ENCODE peak calls at places on chromosomes 4 and X, in four cellular contexts. M is stomach; N is H9; F is activated CD8-positive, alpha-beta memory T cell treated with anti-CD3 and anti-CD28 coated beads for 4 hours. Q is an unnamed sample.

GRCh38 chr4:77652237-77652897 is 46.7 kb downstream of the CXCL13 start:
- DNase-seq in N (no peak), F (no peak), M (no peak), Q (no peak)

GRCh38 chrX:47370278-47370677 is at the start of gene ZNF157:
- DNase-seq in M (no peak), F (no peak), N (no peak), Q (no peak)

GRCh38 chr4:71520308-71520707 is 181.5 kb downstream of the SLC4A4 start:
- DNase-seq in M (no peak), F (no peak), N (no peak), Q (no peak)

GRCh38 chr4:8156617-8157016 is 2.0 kb downstream of the ABLIM2 start:
- DNase-seq in N (no peak), F (no peak), M (no peak), Q (no peak)

GRCh38 chr4:141016117-141016798 is 117.0 kb downstream of the RNF150 start:
- DNase-seq in F (no peak), N (no peak), M (no peak), Q (no peak)

GRCh38 chr4:27084685-27085356 is 224.2 kb downstream of the STIM2 start:
- DNase-seq in M (peak), F (no peak), N (peak), Q (peak)

GRCh38 chr4:176277162-176277904 is 8.3 kb upstream of the ASB5 start:
- DNase-seq in F (no peak), N (peak), M (peak), Q (peak)

GRCh38 chrX:18981124-18981807 is 2.6 kb downstream of the PHKA2 start:
- DNase-seq in F (no peak), N (no peak), M (no peak), Q (no peak)

GRCh38 chrX:39823848-39824247 is 273.9 kb downstream of the BCOR start:
- DNase-seq in M (no peak), N (no peak), F (no peak), Q (no peak)

GRCh38 chr4:165765053-165765452 is 108.0 kb upstream of the TLL1 start:
- DNase-seq in N (no peak), F (no peak), M (no peak), Q (no peak)

GRCh38 chr4:32010221-32010620 is 1290.1 kb downstream of the PCDH7 start:
- DNase-seq in F (no peak), N (peak), M (no peak), Q (no peak)

GRCh38 chr4:168836482-168836881 is 173.6 kb downstream of the CBR4 start:
- DNase-seq in M (no peak), N (no peak), F (no peak), Q (no peak)

GRCh38 chrX:105564536-105564935 is 257.8 kb upstream of the NRK start:
- DNase-seq in F (no peak), M (no peak), N (no peak), Q (no peak)

GRCh38 chr4:68361146-68361589 is 11.3 kb upstream of the YTHDC1 start:
- DNase-seq in M (no peak), F (no peak), N (no peak), Q (no peak)

GRCh38 chr4:117429061-117429460 is 343.7 kb upstream of the TRAM1L1 start:
- DNase-seq in F (no peak), M (no peak), N (peak), Q (peak)

GRCh38 chr4:102345795-102346100 is 466 bp upstream of the SLC39A8 start:
- DNase-seq in N (no peak), F (no peak), M (no peak), Q (no peak)

GRCh38 chr4:47065099-47065498 is 33.7 kb downstream of the GABRB1 start:
- DNase-seq in M (no peak), N (no peak), F (no peak), Q (no peak)

GRCh38 chr4:128371004-128371777 is 83.6 kb upstream of the PGRMC2 start:
- DNase-seq in F (no peak), M (no peak), N (no peak), Q (no peak)

GRCh38 chrX:129145382-129145781 is 377.9 kb downstream of the SMARCA1 start:
- DNase-seq in N (no peak), M (no peak), F (no peak), Q (no peak)

GRCh38 chr4:40254961-40255721 is 58.3 kb downstream of the RHOH start:
- DNase-seq in F (no peak), N (no peak), M (no peak), Q (no peak)

GRCh38 chr4:40328383-40328782 is 6.8 kb upstream of the CHRNA9 start:
- DNase-seq in F (no peak), N (no peak), M (no peak), Q (no peak)

GRCh38 chr4:128686810-128687209 is 122.7 kb upstream of the JADE1 start:
- DNase-seq in F (no peak), M (no peak), N (no peak), Q (no peak)

GRCh38 chr4:84855774-84856173 is 110.7 kb downstream of the WDFY3 start:
- DNase-seq in M (no peak), N (no peak), F (no peak), Q (no peak)

GRCh38 chr4:46648088-46648744 is 258.3 kb upstream of the GABRA2 start:
- DNase-seq in N (peak), F (no peak), M (no peak), Q (peak)

Q was measured in iPS-NIHi11.